ENCODE peak calls at places on chromosomes 13 and 19, in ten cellular contexts. W is CD8-positive, alpha-beta T cell; K is RWPE1; G is neural crest cell; J is upper lobe of right lung; B is cardiac muscle cell; F is mucosa of descending colon; H is fibroblast of villous mesenchyme; T is kidney epithelial cell; N is progenitor cell of endocrine pancreas. L is an unnamed sample.

GRCh38 chr19:8161135-8161646 is 11.8 kb upstream of the FBN3 start:
- DNase-seq in H (no peak), K (no peak), T (no peak), G (no peak), N (no peak), W (no peak), F (no peak), J (no peak), B (peak), L (peak)

GRCh38 chr13:112970552-112971287 is 1.7 kb downstream of the MCF2L start:
- DNase-seq in F (no peak), B (no peak), H (no peak), W (no peak), T (no peak), N (no peak), J (peak), G (no peak), K (no peak), L (no peak)

GRCh38 chr13:39282400-39282972 is 244.2 kb downstream of the NHLRC3 start:
- DNase-seq in B (no peak), N (no peak), J (no peak), F (no peak), T (no peak), G (no peak), W (no peak), K (no peak), H (no peak), L (peak)

GRCh38 chr13:38543561-38543960 is 143.3 kb upstream of the FREM2 start:
- DNase-seq in K (no peak), J (no peak), H (no peak), G (no peak), N (no peak), F (no peak), W (no peak), T (no peak), B (no peak), L (no peak)

GRCh38 chr13:106405731-106406130 is 129.7 kb downstream of the EFNB2 start:
- DNase-seq in J (no peak), W (no peak), G (no peak), F (no peak), B (no peak), H (no peak), K (no peak), T (no peak), N (no peak), L (no peak)

GRCh38 chr13:74868044-74868443 is 613.9 kb downstream of the TBC1D4 start:
- DNase-seq in K (peak), N (no peak), T (no peak), G (no peak), H (no peak), J (no peak), B (no peak), W (no peak), F (no peak), L (no peak)

GRCh38 chr13:37414667-37415066 is 183.9 kb downstream of the POSTN start:
- DNase-seq in G (no peak), J (no peak), K (no peak), T (no peak), B (no peak), F (no peak), N (no peak), H (no peak), W (no peak), L (no peak)

GRCh38 chr13:24228852-24229458 is 68.4 kb downstream of the SPATA13 start:
- DNase-seq in W (no peak), K (peak), N (no peak), T (peak), B (peak), J (no peak), G (no peak), F (peak), H (peak), L (peak)

GRCh38 chr13:27037571-27037970 is 134.0 kb downstream of the USP12 start:
- DNase-seq in T (no peak), B (no peak), F (no peak), H (no peak), G (no peak), K (no peak), W (no peak), N (no peak), J (no peak), L (no peak)

GRCh38 chr19:17681505-17682125 is 6.5 kb downstream of the UNC13A start:
- DNase-seq in J (no peak), F (peak), H (peak), W (peak), B (peak), K (peak), G (peak), N (peak), T (no peak), L (peak)

GRCh38 chr19:54576411-54576976 is 2.9 kb downstream of the LILRA2 start:
- DNase-seq in J (no peak), K (no peak), T (no peak), H (no peak), G (no peak), B (no peak), N (no peak), F (no peak), W (no peak), L (no peak)

GRCh38 chr13:29702912-29703351 is 107.4 kb upstream of the SLC7A1 start:
- DNase-seq in N (no peak), B (no peak), J (no peak), K (peak), T (no peak), H (peak), G (peak), W (no peak), F (peak), L (no peak)

GRCh38 chr19:12055784-12056183 is 3.0 kb upstream of the ZNF878 start:
- DNase-seq in T (no peak), W (no peak), H (no peak), G (no peak), B (no peak), N (no peak), K (no peak), F (no peak), J (no peak), L (no peak)

GRCh38 chr13:78137404-78138142 is 218.9 kb upstream of the EDNRB start:
- DNase-seq in T (peak), H (peak), W (no peak), N (no peak), G (peak), J (no peak), B (peak), F (peak), K (peak), L (peak)

GRCh38 chr13:31207630-31208549 is 8.1 kb downstream of the B3GLCT start:
- DNase-seq in N (no peak), J (no peak), K (no peak), B (no peak), F (no peak), G (no peak), H (peak), T (no peak), W (no peak), L (no peak)

GRCh38 chr13:95641961-95642621 is 2.4 kb downstream of the DZIP1 start:
- DNase-seq in J (peak), F (peak), T (no peak), N (peak), W (no peak), K (no peak), H (peak), G (no peak), B (peak), L (peak)

GRCh38 chr13:39578821-39579291 is 24.1 kb downstream of the LHFPL6 start:
- DNase-seq in N (no peak), B (no peak), W (no peak), J (no peak), F (no peak), H (no peak), G (no peak), T (no peak), K (no peak), L (no peak)

GRCh38 chr13:21676611-21677021 is 5.7 kb downstream of the FGF9 start:
- DNase-seq in W (no peak), N (no peak), T (no peak), G (no peak), F (peak), J (peak), K (no peak), B (peak), H (no peak), L (peak)

GRCh38 chr19:48633148-48634035 is 3.8 kb downstream of the DBP start:
- DNase-seq in T (no peak), F (peak), B (no peak), J (no peak), W (no peak), N (no peak), G (no peak), K (no peak), H (no peak), L (no peak)

GRCh38 chr19:35719402-35720162 is 1.8 kb downstream of the KMT2B start:
- DNase-seq in T (no peak), W (no peak), N (no peak), H (no peak), J (no peak), F (no peak), K (no peak), B (no peak), G (no peak), L (no peak)

GRCh38 chr13:67008075-67008668 is 222.0 kb downstream of the PCDH9 start:
- DNase-seq in N (no peak), H (no peak), K (no peak), G (no peak), J (no peak), T (no peak), B (no peak), F (no peak), W (no peak), L (no peak)

GRCh38 chr13:101127741-101128353 is 288.5 kb downstream of the NALCN start:
- DNase-seq in G (no peak), K (peak), H (peak), B (peak), T (no peak), F (peak), W (no peak), J (no peak), N (no peak), L (peak)

GRCh38 chr19:30790048-30790680 is 418.0 kb downstream of the ZNF536 start:
- DNase-seq in B (no peak), T (no peak), G (no peak), F (no peak), J (no peak), H (no peak), N (no peak), K (no peak), W (no peak), L (no peak)

GRCh38 chr13:51148952-51149573 is 38.0 kb upstream of the C13orf42 start:
- DNase-seq in J (no peak), G (peak), N (no peak), H (peak), W (no peak), F (peak), B (peak), K (peak), T (no peak), L (no peak)

GRCh38 chr13:20332361-20333096 is 100.4 kb upstream of the GJB6 start:
- DNase-seq in T (no peak), B (peak), W (no peak), F (no peak), K (no peak), J (no peak), G (no peak), N (no peak), H (peak), L (no peak)

GRCh38 chr13:74251778-74252519 is 117.7 kb upstream of the KLF12 start:
- DNase-seq in B (no peak), H (no peak), G (no peak), T (no peak), F (no peak), W (no peak), N (no peak), J (no peak), K (no peak), L (no peak)

GRCh38 chr13:61294467-61295186 is 121.0 kb downstream of the PCDH20 start:
- DNase-seq in B (no peak), H (no peak), T (peak), K (no peak), G (no peak), N (no peak), F (no peak), W (no peak), J (no peak), L (no peak)

DNA sequence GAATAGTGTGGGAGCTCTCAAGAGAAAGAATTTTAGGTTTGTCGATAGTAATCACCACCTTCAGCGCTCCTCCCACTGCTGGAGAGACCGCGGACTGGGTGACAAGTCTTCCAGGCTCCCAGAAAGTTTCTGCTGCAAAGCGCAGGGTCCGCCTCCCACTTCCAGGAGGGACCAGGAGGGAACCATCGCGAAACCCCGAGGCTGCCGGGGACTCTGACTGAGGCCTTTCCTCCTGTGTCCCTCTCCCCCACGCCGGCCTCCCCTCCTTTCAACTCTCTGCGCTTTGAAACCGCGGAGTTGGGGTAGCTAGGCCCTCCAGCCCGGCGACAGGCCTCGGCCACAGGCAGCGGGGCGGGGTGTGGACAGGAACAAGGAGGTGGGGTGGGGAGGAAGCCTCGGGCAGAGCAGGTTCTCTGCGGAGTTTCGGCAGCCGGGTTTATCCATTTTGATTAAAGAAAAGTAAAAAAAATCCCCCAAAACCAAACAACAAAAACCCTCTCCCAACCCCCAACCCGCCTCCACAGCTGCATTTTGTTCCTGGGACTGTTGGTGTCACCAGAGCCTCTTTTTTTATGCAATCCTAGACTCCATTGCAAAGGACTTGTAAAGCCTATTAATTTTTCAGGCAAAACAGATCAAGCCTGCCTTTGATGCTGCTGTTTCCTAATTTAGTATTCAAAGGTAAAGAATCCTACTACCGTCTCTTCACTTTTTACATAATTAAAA is 157.2 kb downstream of the TM9SF2 start:
- DNase-seq in H (peak), J (peak), B (peak), F (peak), K (no peak), W (peak), G (peak), T (no peak), N (peak), L (no peak)
- TF ChIP-seq CTCF in H (no peak), J (peak), B (peak), F (no peak), K (no peak), W (no peak), G (peak), T (peak), N (peak), L (peak)

DNA sequence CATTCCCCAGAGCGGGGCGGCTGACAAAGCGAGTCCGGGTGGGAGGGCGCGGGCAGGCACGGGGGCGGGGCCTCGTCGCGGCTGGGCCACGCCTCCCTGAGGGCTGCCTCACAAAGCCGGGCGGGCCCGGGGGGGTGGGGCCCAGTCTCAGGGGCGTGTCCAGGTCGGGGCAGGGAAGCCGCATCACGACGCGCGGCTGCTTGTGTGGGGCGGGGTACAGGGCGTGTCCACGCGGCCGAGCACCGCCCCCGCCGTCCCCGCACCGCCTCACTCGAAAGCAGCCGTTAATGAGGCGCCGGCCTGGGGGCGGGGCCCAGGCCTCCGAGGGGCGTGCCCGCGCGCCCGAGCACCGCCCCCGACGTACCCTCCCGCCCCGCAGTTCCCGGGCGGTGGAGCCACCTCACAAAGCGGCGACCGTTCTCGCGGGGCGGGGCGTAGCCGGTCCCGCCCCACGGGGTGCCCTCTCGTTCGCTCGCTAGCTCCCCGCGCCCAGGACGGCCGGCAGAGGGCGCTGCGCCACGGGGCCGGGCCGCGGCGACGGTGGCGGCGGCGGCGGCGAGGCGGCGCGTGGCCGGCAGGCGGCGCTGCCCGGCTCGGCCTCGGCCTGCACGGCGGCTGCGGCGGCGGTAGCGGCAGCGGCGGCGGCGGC is at the start of gene CARM1:
- DNase-seq in B (peak), N (peak), G (peak), H (peak), K (peak), F (peak), T (peak), W (peak), J (peak), L (peak)
- TF ChIP-seq CTCF in B (peak), N (peak), G (peak), H (peak), K (peak), F (peak), T (peak), W (no peak), J (peak), L (peak)

GRCh38 chr13:59742467-59742866 is 421.3 kb downstream of the DIAPH3 start:
- DNase-seq in H (no peak), W (no peak), K (no peak), F (no peak), J (no peak), T (no peak), N (no peak), G (no peak), B (no peak), L (no peak)
- TF ChIP-seq CTCF in H (no peak), W (no peak), K (no peak), F (no peak), J (no peak), T (no peak), N (no peak), G (no peak), B (no peak), L (no peak)

GRCh38 chr13:65613004-65613403 is 1617.1 kb downstream of the PCDH9 start:
- DNase-seq in N (no peak), T (no peak), W (no peak), J (no peak), K (no peak), G (no peak), F (no peak), B (no peak), H (no peak), L (no peak)
- TF ChIP-seq CTCF in N (peak), T (no peak), W (no peak), J (no peak), K (no peak), G (peak), F (no peak), B (peak), H (no peak), L (peak)

GRCh38 chr19:46369817-46370216 is 22.9 kb downstream of the PPP5C start:
- DNase-seq in T (no peak), F (no peak), H (no peak), B (no peak), W (no peak), K (no peak), J (peak), N (no peak), G (no peak), L (no peak)

GRCh38 chr19:46373573-46374359 is 26.9 kb downstream of the PPP5C start:
- DNase-seq in B (no peak), H (no peak), G (no peak), N (peak), K (peak), J (peak), F (peak), T (peak), W (no peak), L (no peak)

GRCh38 chr19:46374526-46375475 is 27.9 kb downstream of the PPP5C start:
- DNase-seq in T (no peak), B (no peak), G (no peak), F (no peak), H (no peak), K (no peak), N (no peak), J (peak), W (no peak), L (no peak)

GRCh38 chr19:46371371-46371901 is 24.5 kb downstream of the PPP5C start:
- DNase-seq in B (no peak), T (no peak), W (no peak), F (no peak), G (no peak), J (peak), K (no peak), H (no peak), N (no peak), L (no peak)

GRCh38 chr19:46372901-46373572 is 26.1 kb downstream of the PPP5C start:
- DNase-seq in H (no peak), W (no peak), N (no peak), B (no peak), J (peak), G (no peak), F (no peak), K (peak), T (no peak), L (no peak)
- TF ChIP-seq CTCF in H (peak), W (no peak), N (peak), B (peak), J (peak), G (peak), F (no peak), K (peak), T (peak), L (no peak)